ENCODE peak calls at places on chromosomes 3 and 15, in ten cellular contexts. K is cardiac muscle cell; T is GM23338; H is fibroblast of the conjunctiva; Y is NCI-H748 treated with DMSO at 0.1 percent for 48 hours; B is NCI-H226; Z is neural progenitor cell; P is CD4-positive, alpha-beta T cell; D is dorsolateral prefrontal cortex; E is SK-N-MC. Q is an unnamed sample.

GRCh38 chr15:33985287-33985686 is 17.0 kb downstream of the CHRM5 start:
- DNase-seq in K (peak), T (peak), H (peak), Y (no peak), B (peak), Z (peak), P (no peak), D (no peak), E (no peak), Q (no peak)

GRCh38 chr3:39907981-39908380 is 98.6 kb downstream of the MYRIP start:
- DNase-seq in K (no peak), T (no peak), H (peak), Y (peak), B (no peak), Z (no peak), P (no peak), D (no peak), E (no peak), Q (peak)

GRCh38 chr3:129386984-129387383 is 41.5 kb downstream of the EFCAB12 start:
- DNase-seq in K (no peak), T (no peak), H (no peak), Y (no peak), B (no peak), Z (no peak), P (no peak), D (no peak), E (no peak), Q (no peak)

GRCh38 chr3:187497037-187497436 is 128.9 kb downstream of the RTP4 start:
- DNase-seq in K (no peak), T (no peak), H (no peak), Y (no peak), B (no peak), Z (no peak), P (no peak), D (no peak), E (no peak), Q (no peak)

GRCh38 chr15:60633426-60633968 is 154.6 kb upstream of the ICE2 start:
- DNase-seq in K (no peak), T (no peak), H (no peak), Y (no peak), B (no peak), Z (no peak), P (no peak), D (no peak), E (no peak), Q (peak)

GRCh38 chr3:89859738-89860137 is 752.3 kb downstream of the EPHA3 start:
- DNase-seq in K (no peak), T (peak), H (no peak), Y (peak), B (no peak), Z (no peak), P (no peak), D (no peak), E (no peak), Q (peak)

GRCh38 chr15:78709263-78709882 is 68.4 kb upstream of the CHRNB4 start:
- DNase-seq in K (peak), T (peak), H (no peak), Y (no peak), B (peak), Z (peak), P (peak), D (peak), E (no peak), Q (peak)

GRCh38 chr3:160225181-160226025 is at the start of gene C3orf80:
- DNase-seq in K (peak), T (peak), H (no peak), Y (no peak), B (peak), Z (peak), P (no peak), D (peak), E (no peak), Q (peak)

GRCh38 chr3:28317438-28318022 is 31.0 kb upstream of the ZCWPW2 start:
- DNase-seq in K (peak), T (peak), H (peak), Y (peak), B (peak), Z (peak), P (no peak), D (no peak), E (no peak), Q (peak)

GRCh38 chr3:48716508-48716981 is 476 bp downstream of the IP6K2 start:
- DNase-seq in K (peak), T (peak), H (no peak), Y (peak), B (no peak), Z (peak), P (peak), D (no peak), E (no peak), Q (no peak)

GRCh38 chr15:36415643-36416042 is 163.8 kb upstream of the CDIN1 start:
- DNase-seq in K (no peak), T (no peak), H (no peak), Y (no peak), B (peak), Z (no peak), P (no peak), D (no peak), E (no peak), Q (no peak)

GRCh38 chr15:27353837-27354236 is 382.9 kb downstream of the GABRG3 start:
- DNase-seq in K (no peak), T (no peak), H (no peak), Y (no peak), B (no peak), Z (no peak), P (no peak), D (no peak), E (no peak), Q (peak)

Q was measured in COR-L47.